ENCODE peak calls at places on chromosomes 6 and 20, in eight cellular contexts. A is activated CD4-positive, alpha-beta T cell treated with anti-CD3 and anti-CD28 coated beads, Interleukin-2, amount 50 U/mL, for 24 hours; J is prostate gland; F is vagina; Z is DMS153; V is NCI-H524 treated with DMSO at 0.1 percent for 48 hours; U is CD4-positive, alpha-beta memory T cell; E is NAMALWA. M is an unnamed sample.

GRCh38 chr20:58702859-58703648 is 10.5 kb downstream of the NPEPL1 start:
- DNase-seq in A (no peak), J (no peak), Z (no peak), V (no peak), E (no peak), U (no peak), F (no peak), M (no peak)

GRCh38 chr20:17868146-17868545 is 100.4 kb downstream of the SNX5 start:
- DNase-seq in Z (no peak), F (no peak), E (no peak), V (no peak), A (no peak), J (no peak), U (no peak), M (no peak)

GRCh38 chr6:91704531-91704930 is 1117.7 kb upstream of the MAP3K7 start:
- DNase-seq in E (no peak), J (no peak), Z (no peak), A (no peak), U (no peak), V (no peak), F (no peak), M (no peak)

GRCh38 chr6:144543006-144543871 is 258.1 kb downstream of the UTRN start:
- DNase-seq in A (no peak), V (no peak), U (no peak), F (no peak), E (no peak), Z (no peak), J (no peak), M (no peak)

GRCh38 chr6:15628499-15629131 is 34.2 kb downstream of the DTNBP1 start:
- DNase-seq in F (no peak), A (no peak), U (no peak), J (no peak), Z (no peak), E (no peak), V (no peak), M (no peak)

GRCh38 chr20:7775072-7775471 is 165.2 kb downstream of the HAO1 start:
- DNase-seq in F (no peak), U (no peak), V (no peak), A (no peak), E (no peak), J (no peak), Z (no peak), M (no peak)

GRCh38 chr20:53773792-53774371 is 180.2 kb upstream of the ZNF217 start:
- DNase-seq in Z (no peak), U (no peak), E (no peak), F (no peak), V (no peak), J (no peak), A (no peak), M (no peak)

GRCh38 chr20:14838663-14839650 is 501.5 kb upstream of the FLRT3 start:
- DNase-seq in V (no peak), J (peak; percentile 36), A (no peak), Z (no peak), F (no peak), U (no peak), E (no peak), M (no peak)

GRCh38 chr6:34904990-34905613 is 16.0 kb downstream of the ANKS1A start:
- DNase-seq in Z (no peak), U (no peak), E (no peak), F (no peak), J (no peak), A (no peak), V (no peak), M (no peak)

GRCh38 chr20:7818477-7818876 is 121.8 kb downstream of the HAO1 start:
- DNase-seq in E (no peak), Z (no peak), F (no peak), A (no peak), U (no peak), J (no peak), V (no peak), M (no peak)

GRCh38 chr6:71284785-71285184 is 3.8 kb upstream of the OGFRL1 start:
- DNase-seq in U (no peak), F (no peak), E (no peak), J (peak; percentile 67), A (no peak), V (no peak), Z (no peak), M (no peak)

GRCh38 chr6:10962673-10963072 is 75.8 kb downstream of the SYCP2L start:
- DNase-seq in E (no peak), J (no peak), U (no peak), A (no peak), V (no peak), Z (no peak), F (no peak), M (no peak)

GRCh38 chr6:122696853-122697252 is 82.7 kb upstream of the FABP7 start:
- DNase-seq in F (no peak), Z (no peak), J (no peak), A (no peak), V (no peak), U (peak; percentile 1), E (no peak), M (no peak)

GRCh38 chr6:52253494-52253893 is 9.2 kb upstream of the IL17F start:
- DNase-seq in J (no peak), V (no peak), Z (no peak), E (no peak), A (no peak), U (no peak), F (peak; percentile 67), M (no peak)

GRCh38 chr20:57076202-57076651 is 190.2 kb downstream of the BMP7 start:
- DNase-seq in A (no peak), J (no peak), U (no peak), V (no peak), E (no peak), F (no peak), Z (no peak), M (no peak)

GRCh38 chr6:34593741-34594140 is 37.6 kb upstream of the SPDEF start:
- DNase-seq in U (no peak), V (no peak), A (no peak), J (peak; percentile 80), E (no peak), Z (peak; percentile 13), F (no peak), M (peak; percentile 86)

GRCh38 chr6:112150363-112150762 is 63.0 kb downstream of the FAM229B start:
- DNase-seq in F (no peak), Z (no peak), J (no peak), A (no peak), E (no peak), U (no peak), V (peak; percentile 69), M (no peak)

GRCh38 chr6:30960907-30961673 is 20.3 kb downstream of the MUCL3 start:
- DNase-seq in E (no peak), U (no peak), V (no peak), Z (no peak), F (no peak), J (no peak), A (no peak), M (no peak)

GRCh38 chr6:133040025-133040838 is 200.9 kb upstream of the EYA4 start:
- DNase-seq in J (no peak), E (peak; percentile 44), Z (no peak), U (no peak), A (no peak), V (no peak), F (no peak), M (no peak)

GRCh38 chr6:11381801-11382513 is 149.5 kb upstream of the NEDD9 start:
- DNase-seq in F (no peak), A (peak; percentile 33), Z (no peak), J (no peak), V (no peak), U (peak; percentile 88), E (peak; percentile 91), M (no peak)

GRCh38 chr20:49880724-49881445 is 34.4 kb downstream of the SPATA2 start:
- DNase-seq in U (no peak), A (no peak), E (no peak), Z (no peak), V (no peak), J (no peak), F (no peak), M (no peak)

GRCh38 chr20:38125157-38126056 is 39.7 kb downstream of the TGM2 start:
- DNase-seq in U (no peak), E (no peak), V (no peak), F (peak; percentile 82), J (peak; percentile 76), A (no peak), Z (peak; percentile 98), M (peak; percentile 83)

GRCh38 chr6:132060591-132060990 is 109.4 kb upstream of the CCN2 start:
- DNase-seq in V (no peak), J (no peak), E (peak; percentile 62), U (no peak), F (no peak), Z (peak; percentile 90), A (no peak), M (no peak)

GRCh38 chr20:8721098-8721497 is 347.8 kb upstream of the PLCB4 start:
- DNase-seq in Z (peak; percentile 42), A (no peak), J (peak; percentile 57), E (peak; percentile 71), U (peak; percentile 12), V (peak; percentile 21), F (no peak), M (peak; percentile 21)

GRCh38 chr6:17897681-17898080 is 89.8 kb downstream of the KIF13A start:
- DNase-seq in J (no peak), Z (no peak), U (no peak), E (no peak), V (no peak), A (no peak), F (no peak), M (no peak)

GRCh38 chr6:11273406-11274065 is 41.1 kb upstream of the NEDD9 start:
- DNase-seq in Z (no peak), F (peak; percentile 72), J (no peak), E (no peak), V (no peak), A (no peak), U (no peak), M (no peak)

GRCh38 chr6:112203577-112204349 is 50.6 kb downstream of the LAMA4 start:
- DNase-seq in A (no peak), F (no peak), E (no peak), J (no peak), U (no peak), Z (no peak), V (no peak), M (no peak)

GRCh38 chr6:93350774-93351173 is 68.6 kb downstream of the EPHA7 start:
- DNase-seq in F (no peak), Z (no peak), U (no peak), V (no peak), J (no peak), E (no peak), A (no peak), M (no peak)

GRCh38 chr20:26209171-26209941 is 512.7 kb upstream of the ZNF337 start:
- DNase-seq in E (no peak), F (no peak), U (no peak), Z (no peak), V (no peak), A (peak; percentile 4), J (no peak), M (no peak)

GRCh38 chr20:4088766-4089165 is 73.4 kb upstream of the RNF24 start:
- DNase-seq in A (no peak), V (no peak), Z (no peak), J (no peak), F (peak; percentile 72), U (no peak), E (no peak), M (no peak)